ENCODE peak calls at places on chromosomes 3 and 15, in four cellular contexts. One of them, this sample, is unnamed.

GRCh38 chr15:64068133-64068532 is 21.8 kb upstream of the DAPK2 start:
- DNase-seq in Panc1: no peak
- DNase-seq in HepG2: no peak
- DNase-seq in HCT116: no peak
- DNase-seq in this sample: no peak

GRCh38 chr15:45442497-45443135 is 64.3 kb upstream of the GATM start:
- DNase-seq in Panc1: no peak
- DNase-seq in HepG2: no peak
- DNase-seq in HCT116: no peak
- DNase-seq in this sample: no peak

GRCh38 chr3:53194218-53195065 is 33.4 kb downstream of the PRKCD start:
- DNase-seq in Panc1: no peak
- DNase-seq in HepG2: no peak
- DNase-seq in HCT116: no peak
- DNase-seq in this sample: no peak

GRCh38 chr3:176631175-176631574 is 566.1 kb downstream of the TBL1XR1 start:
- DNase-seq in Panc1: no peak
- DNase-seq in HepG2: no peak
- DNase-seq in HCT116: no peak
- DNase-seq in this sample: no peak

GRCh38 chr15:41940441-41940857 is 31.9 kb downstream of the EHD4 start:
- DNase-seq in Panc1: peak; percentile 82
- DNase-seq in HepG2: peak; percentile 20
- DNase-seq in HCT116: peak; percentile 82
- DNase-seq in this sample: no peak

GRCh38 chr3:14774431-14774830 is 44.3 kb upstream of the FGD5 start:
- DNase-seq in Panc1: no peak
- DNase-seq in HepG2: no peak
- DNase-seq in HCT116: no peak
- DNase-seq in this sample: no peak

GRCh38 chr3:188082040-188082439 is 71.9 kb upstream of the LPP start:
- DNase-seq in Panc1: no peak
- DNase-seq in HepG2: no peak
- DNase-seq in HCT116: no peak
- DNase-seq in this sample: no peak

GRCh38 chr15:71547066-71547465 is 263.3 kb upstream of the NR2E3 start:
- DNase-seq in Panc1: no peak
- DNase-seq in HepG2: no peak
- DNase-seq in HCT116: no peak
- DNase-seq in this sample: no peak

GRCh38 chr3:197541756-197542539 is 13.8 kb downstream of the BDH1 start:
- DNase-seq in Panc1: no peak
- DNase-seq in HepG2: no peak
- DNase-seq in HCT116: no peak
- DNase-seq in this sample: peak; percentile 90

GRCh38 chr3:188400494-188401243 is 246.7 kb downstream of the LPP start:
- DNase-seq in Panc1: no peak
- DNase-seq in HepG2: no peak
- DNase-seq in HCT116: no peak
- DNase-seq in this sample: no peak

GRCh38 chr3:66406186-66406585 is 94.6 kb downstream of the LRIG1 start:
- DNase-seq in Panc1: no peak
- DNase-seq in HepG2: no peak
- DNase-seq in HCT116: no peak
- DNase-seq in this sample: no peak

GRCh38 chr3:38650248-38650940 is 907 bp upstream of the SCN5A start:
- DNase-seq in Panc1: no peak
- DNase-seq in HepG2: no peak
- DNase-seq in HCT116: no peak
- DNase-seq in this sample: no peak

GRCh38 chr3:177250108-177250507 is 52.8 kb upstream of the TBL1XR1 start:
- DNase-seq in Panc1: no peak
- DNase-seq in HepG2: no peak
- DNase-seq in HCT116: no peak
- DNase-seq in this sample: no peak

GRCh38 chr3:82628385-82629014 is 867.1 kb upstream of the GBE1 start:
- DNase-seq in Panc1: no peak
- DNase-seq in HepG2: no peak
- DNase-seq in HCT116: no peak
- DNase-seq in this sample: no peak

GRCh38 chr3:37645801-37646380 is 215.8 kb upstream of the CTDSPL start:
- DNase-seq in Panc1: no peak
- DNase-seq in HepG2: no peak
- DNase-seq in HCT116: no peak
- DNase-seq in this sample: no peak

GRCh38 chr3:32934150-32934742 is 17.2 kb upstream of the CCR4 start:
- DNase-seq in Panc1: no peak
- DNase-seq in HepG2: no peak
- DNase-seq in HCT116: peak; percentile 12
- DNase-seq in this sample: no peak

GRCh38 chr3:72907851-72908620 is 20.2 kb downstream of the GXYLT2 start:
- DNase-seq in Panc1: no peak
- DNase-seq in HepG2: peak; percentile 9
- DNase-seq in HCT116: no peak
- DNase-seq in this sample: no peak

GRCh38 chr15:69987492-69988482 is 109.9 kb downstream of the TLE3 start:
- DNase-seq in Panc1: peak; percentile 39
- DNase-seq in HepG2: no peak
- DNase-seq in HCT116: no peak
- DNase-seq in this sample: no peak

GRCh38 chr3:48297111-48297810 is 36.2 kb downstream of the SPINK8 start:
- DNase-seq in Panc1: no peak
- DNase-seq in HepG2: no peak
- DNase-seq in HCT116: no peak
- DNase-seq in this sample: no peak

GRCh38 chr15:58472821-58473581 is 41.2 kb downstream of the LIPC start:
- DNase-seq in Panc1: no peak
- DNase-seq in HepG2: no peak
- DNase-seq in HCT116: no peak
- DNase-seq in this sample: no peak

GRCh38 chr3:123652346-123652984 is 67.6 kb upstream of the HACD2 start:
- DNase-seq in Panc1: peak; percentile 43
- DNase-seq in HepG2: peak; percentile 62
- DNase-seq in HCT116: peak; percentile 18
- DNase-seq in this sample: peak; percentile 68

GRCh38 chr3:32132121-32132520 is 25.7 kb downstream of the GPD1L start:
- DNase-seq in Panc1: no peak
- DNase-seq in HepG2: no peak
- DNase-seq in HCT116: no peak
- DNase-seq in this sample: no peak

GRCh38 chr15:64284037-64284436 is 71.9 kb downstream of the CSNK1G1 start:
- DNase-seq in Panc1: no peak
- DNase-seq in HepG2: no peak
- DNase-seq in HCT116: no peak
- DNase-seq in this sample: peak; percentile 14

GRCh38 chr3:109943181-109943580 is 605.8 kb upstream of the DPPA4 start:
- DNase-seq in Panc1: no peak
- DNase-seq in HepG2: no peak
- DNase-seq in HCT116: no peak
- DNase-seq in this sample: no peak

GRCh38 chr3:185859294-185859972 is 34.6 kb upstream of the IGF2BP2 start:
- DNase-seq in Panc1: no peak
- DNase-seq in HepG2: no peak
- DNase-seq in HCT116: no peak
- DNase-seq in this sample: no peak
- TF ChIP-seq TCF7L2 in Panc1: no peak
- TF ChIP-seq TCF7L2 in HepG2: no peak
- TF ChIP-seq TCF7L2 in HCT116: no peak
- TF ChIP-seq TCF7L2 in this sample: no peak

DNA sequence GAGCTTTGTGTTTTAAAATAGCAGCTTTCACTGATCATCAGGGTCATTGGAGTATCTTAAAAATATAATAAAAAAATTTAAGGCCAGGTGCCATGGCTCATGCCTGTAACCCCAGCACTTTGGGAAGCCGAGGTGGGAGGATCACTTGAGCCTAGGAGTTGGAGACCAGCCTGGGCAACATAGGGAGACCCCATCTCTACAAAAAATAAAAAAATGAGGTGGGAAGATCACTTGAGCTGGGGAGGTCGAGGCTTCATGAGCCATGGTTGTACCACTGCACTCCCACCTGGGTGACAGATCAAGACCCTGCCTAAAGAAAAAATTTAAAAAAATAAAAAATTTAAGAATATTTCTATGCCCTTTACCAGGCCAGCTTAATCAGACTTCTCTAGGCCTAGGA is 1.5 kb downstream of the HMCES start:
- DNase-seq in Panc1: no peak
- DNase-seq in HepG2: no peak
- DNase-seq in HCT116: no peak
- DNase-seq in this sample: no peak
- H3K27ac ChIP-seq in Panc1: peak overlapping the region; percentile 94
- H3K27ac ChIP-seq in HepG2: no peak overlapping the region
- H3K27ac ChIP-seq in HCT116: no peak overlapping the region
- H3K27ac ChIP-seq in this sample: no peak overlapping the region

GRCh38 chr3:107239703-107240102 is 137.5 kb upstream of the CCDC54 start:
- DNase-seq in Panc1: no peak
- DNase-seq in HepG2: no peak
- DNase-seq in HCT116: no peak
- DNase-seq in this sample: no peak
- TF ChIP-seq TCF7L2 in Panc1: no peak
- TF ChIP-seq TCF7L2 in HepG2: no peak
- TF ChIP-seq TCF7L2 in HCT116: no peak
- TF ChIP-seq TCF7L2 in this sample: no peak

GRCh38 chr3:194682651-194683310 is 2.9 kb upstream of the FAM43A start:
- DNase-seq in Panc1: peak; percentile 91
- DNase-seq in HepG2: peak; percentile 83
- DNase-seq in HCT116: peak; percentile 88
- DNase-seq in this sample: peak; percentile 75
- H3K27ac ChIP-seq in Panc1: peak overlapping the region; percentile 39
- H3K27ac ChIP-seq in HepG2: no peak overlapping the region
- H3K27ac ChIP-seq in HCT116: peak overlapping the region; percentile 20
- H3K27ac ChIP-seq in this sample: no peak overlapping the region

DNA sequence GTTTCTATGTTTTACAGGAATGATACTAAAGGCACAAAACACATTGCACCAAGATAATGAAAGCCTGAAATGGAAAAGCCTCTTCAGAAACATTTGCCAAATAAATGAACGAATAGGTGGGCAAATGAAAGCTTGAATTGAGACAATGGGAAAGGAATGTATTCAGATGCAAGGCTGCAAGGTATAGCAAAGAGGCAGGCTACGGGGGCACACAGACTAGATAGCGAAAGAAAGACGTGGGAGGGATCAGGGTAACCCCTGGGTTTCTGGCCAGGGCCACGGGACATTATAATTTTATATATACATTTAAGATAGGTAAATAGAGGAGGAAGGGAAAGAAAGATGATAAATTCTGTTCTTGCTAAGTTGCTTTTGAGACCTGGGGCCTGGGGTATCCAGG is 95.9 kb upstream of the NLGN1 start:
- DNase-seq in Panc1: no peak
- DNase-seq in HepG2: no peak
- DNase-seq in HCT116: no peak
- DNase-seq in this sample: no peak
- TF ChIP-seq TCF7L2 in Panc1: no peak
- TF ChIP-seq TCF7L2 in HepG2: no peak
- TF ChIP-seq TCF7L2 in HCT116: no peak
- TF ChIP-seq TCF7L2 in this sample: no peak

GRCh38 chr15:60363024-60363674 is 34.6 kb downstream of the ANXA2 start:
- DNase-seq in Panc1: no peak
- DNase-seq in HepG2: no peak
- DNase-seq in HCT116: no peak
- DNase-seq in this sample: no peak
- H3K27ac ChIP-seq in Panc1: peak overlapping the region; percentile 100
- H3K27ac ChIP-seq in HepG2: no peak overlapping the region
- H3K27ac ChIP-seq in HCT116: peak overlapping the region; percentile 55
- H3K27ac ChIP-seq in this sample: no peak overlapping the region

GRCh38 chr3:62366093-62366419 is 7.3 kb downstream of the FEZF2 start:
- DNase-seq in Panc1: no peak
- DNase-seq in HepG2: no peak
- DNase-seq in HCT116: no peak
- DNase-seq in this sample: no peak
- TF ChIP-seq TCF7L2 in Panc1: no peak
- TF ChIP-seq TCF7L2 in HepG2: no peak
- TF ChIP-seq TCF7L2 in HCT116: no peak
- TF ChIP-seq TCF7L2 in this sample: no peak

DNA sequence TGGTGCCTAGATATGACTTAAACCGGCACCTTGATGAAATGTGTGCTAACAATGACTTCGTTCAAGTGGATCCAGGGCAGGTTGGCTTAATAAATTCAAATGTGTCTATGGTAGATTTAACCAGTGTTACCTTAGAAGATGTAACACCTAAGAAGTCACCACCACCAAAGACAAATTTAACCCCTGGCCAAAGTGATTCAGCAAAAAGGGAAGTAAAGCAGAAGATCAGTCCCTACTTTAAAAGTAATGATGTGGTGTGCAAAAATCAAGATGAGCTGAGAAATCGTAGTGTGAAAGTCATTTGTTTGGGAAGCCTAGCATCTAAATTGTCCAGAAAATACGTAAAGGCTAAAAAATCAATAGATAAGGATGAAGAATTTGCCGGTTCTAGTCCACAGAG is 1.1 kb downstream of the FAN1 start:
- DNase-seq in Panc1: no peak
- DNase-seq in HepG2: no peak
- DNase-seq in HCT116: no peak
- DNase-seq in this sample: no peak
- H3K27ac ChIP-seq in Panc1: no peak overlapping the region
- H3K27ac ChIP-seq in HepG2: no peak overlapping the region
- H3K27ac ChIP-seq in HCT116: no peak overlapping the region
- H3K27ac ChIP-seq in this sample: no peak overlapping the region

GRCh38 chr15:78317145-78317836 is 17.9 kb upstream of the SKIC8 start:
- DNase-seq in Panc1: no peak
- DNase-seq in HepG2: no peak
- DNase-seq in HCT116: no peak
- DNase-seq in this sample: peak; percentile 52
- TF ChIP-seq TCF7L2 in Panc1: no peak
- TF ChIP-seq TCF7L2 in HepG2: no peak
- TF ChIP-seq TCF7L2 in HCT116: no peak
- TF ChIP-seq TCF7L2 in this sample: no peak